ENCODE peak calls at places on chromosomes 16 and 17, in five cellular contexts. O is stimulated activated CD8-positive, alpha-beta memory T cell treated with anti-CD3 and anti-CD28 coated beads, Interleukin-15, amount 100 ng/mL, for 1 hour; R is brain microvascular endothelial cell; P is neural crest cell; Q is ELR. X is an unnamed sample.

GRCh38 chr16:138049-138417 is 440 bp downstream of the NPRL3 start:
- DNase-seq in R (peak), O (no peak), Q (peak), P (peak), X (peak)

GRCh38 chr16:17067882-17068281 is 402.9 kb downstream of the XYLT1 start:
- DNase-seq in Q (no peak), O (no peak), P (no peak), R (no peak), X (no peak)

GRCh38 chr17:74999523-74999922 is 12.1 kb downstream of the CDR2L start:
- DNase-seq in P (no peak), R (no peak), Q (no peak), O (no peak), X (no peak)

GRCh38 chr16:85136213-85136704 is 24.0 kb upstream of the CIBAR2 start:
- DNase-seq in P (no peak), R (no peak), O (no peak), Q (peak), X (peak)

GRCh38 chr16:67961551-67961957 is 6.9 kb downstream of the SLC12A4 start:
- DNase-seq in R (no peak), Q (no peak), O (no peak), P (no peak), X (no peak)

GRCh38 chr16:31421587-31421986 is 6.6 kb downstream of the COX6A2 start:
- DNase-seq in O (no peak), Q (no peak), R (no peak), P (no peak), X (no peak)

GRCh38 chr16:22784690-22785214 is 29.2 kb upstream of the HS3ST2 start:
- DNase-seq in P (no peak), O (no peak), R (no peak), Q (no peak), X (no peak)

GRCh38 chr17:64161380-64161779 is 31.4 kb upstream of the ERN1 start:
- DNase-seq in R (no peak), Q (no peak), O (no peak), P (no peak), X (no peak)

GRCh38 chr16:85395913-85396878 is 216.9 kb upstream of the GSE1 start:
- DNase-seq in O (no peak), P (no peak), R (peak), Q (no peak), X (no peak)

GRCh38 chr17:79786930-79787643 is 9.1 kb downstream of the CBX2 start:
- DNase-seq in Q (no peak), O (no peak), R (no peak), P (no peak), X (no peak)

GRCh38 chr17:64387145-64387473 is 3.6 kb downstream of the PECAM1 start:
- DNase-seq in R (no peak), Q (no peak), O (no peak), P (no peak), X (no peak)

GRCh38 chr16:84446086-84446485 is 58.4 kb downstream of the MEAK7 start:
- DNase-seq in Q (peak), R (no peak), O (no peak), P (no peak), X (no peak)

GRCh38 chr17:65457183-65457582 is 104.3 kb downstream of the AXIN2 start:
- DNase-seq in Q (no peak), P (no peak), O (no peak), R (no peak), X (no peak)

X was measured in NAMALWA.